ENCODE peak calls at places on chromosomes 2 and 18, in four cellular contexts. P, W, G and U are unnamed samples.

GRCh38 chr2:82939211-82939610 is 1519.9 kb downstream of the SUCLG1 start:
- DNase-seq in P (no peak), G (no peak), W (no peak), U (no peak)

GRCh38 chr2:2192385-2192957 is 138.6 kb downstream of the MYT1L start:
- DNase-seq in P (no peak), G (no peak), W (no peak), U (no peak)

GRCh38 chr2:1556776-1557466 is 143.7 kb downstream of the TPO start:
- DNase-seq in P (no peak), G (no peak), W (peak), U (peak)

GRCh38 chr2:18125279-18125678 is 246.8 kb downstream of the KCNS3 start:
- DNase-seq in W (no peak), G (no peak), P (no peak), U (no peak)

GRCh38 chr18:470661-471501 is 29.6 kb downstream of the COLEC12 start:
- DNase-seq in G (no peak), W (no peak), P (no peak), U (no peak)

GRCh38 chr18:80253871-80254492 is 6.7 kb upstream of the PARD6G start:
- DNase-seq in W (peak), G (peak), P (peak), U (no peak)

GRCh38 chr2:218860950-218861381 is 1.4 kb downstream of the WNT6 start:
- DNase-seq in G (peak), P (peak), W (no peak), U (peak)

GRCh38 chr2:32942728-32943485 is 3.8 kb upstream of the LTBP1 start:
- DNase-seq in W (no peak), G (no peak), P (no peak), U (no peak)

DNA sequence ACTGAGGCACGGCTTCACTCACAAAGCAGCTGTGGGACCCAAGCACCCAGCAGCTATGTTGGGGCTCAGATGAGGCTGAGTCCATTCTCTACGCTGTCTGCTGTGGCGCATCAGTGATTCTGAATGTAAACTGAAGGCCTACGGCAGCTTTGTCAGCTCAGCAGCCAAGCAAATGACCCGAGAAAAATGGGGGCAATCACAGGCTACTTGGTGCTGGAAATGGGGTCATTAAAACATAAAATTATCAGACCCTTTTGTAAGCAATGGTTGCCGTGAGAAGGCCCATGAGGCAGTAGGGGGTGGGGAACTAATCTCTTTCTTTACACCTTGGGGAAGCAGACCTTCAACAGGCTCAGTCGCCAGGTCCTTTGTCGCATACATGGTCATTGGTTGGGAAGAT is 83.9 kb upstream of the ZCCHC2 start:
- DNase-seq in G (no peak), W (no peak), P (no peak), U (no peak)
- TF ChIP-seq HMGXB4 in G (no peak), W (no peak), P (no peak), U (no peak)

DNA sequence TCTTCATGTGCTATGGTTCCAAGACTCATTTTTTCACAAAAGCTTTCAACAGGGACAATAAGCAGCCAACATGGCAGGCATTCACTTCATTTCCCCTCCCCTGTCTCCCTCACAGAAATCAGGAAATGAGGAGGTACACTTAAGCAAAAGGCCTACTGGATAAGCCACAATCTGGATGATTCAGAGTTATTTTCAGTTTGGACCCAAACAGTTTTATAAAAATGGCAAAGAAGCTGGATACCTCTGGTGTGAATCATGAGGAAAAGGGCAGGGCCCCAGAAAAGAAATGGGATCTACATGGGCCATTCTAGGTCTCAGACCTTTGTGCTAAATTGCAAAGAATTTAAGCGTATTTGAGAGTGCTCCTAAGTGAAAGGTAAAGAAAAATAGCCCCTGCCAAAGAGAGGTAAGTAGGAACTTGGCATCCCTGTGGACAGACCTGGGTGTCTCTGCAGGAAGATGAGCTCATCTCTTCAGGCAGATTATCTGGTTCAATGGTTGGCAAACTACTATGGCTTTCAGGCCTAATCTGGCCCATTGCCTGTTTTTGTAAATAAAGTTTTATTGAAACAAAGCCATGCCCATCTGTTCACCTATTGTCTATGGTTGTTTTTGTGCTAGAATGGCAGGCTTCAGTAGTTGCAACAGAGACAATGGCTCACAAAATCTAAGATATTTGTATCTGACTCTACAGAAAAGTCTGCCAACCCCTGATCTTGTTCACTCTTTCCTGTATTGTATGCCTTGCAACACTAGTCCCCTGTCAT is 315.1 kb downstream of the ALK start:
- DNase-seq in G (no peak), P (no peak), W (no peak), U (no peak)
- TF ChIP-seq HMGXB4 in G (no peak), P (no peak), W (no peak), U (no peak)

GRCh38 chr2:193549661-193550060 is 1354.9 kb upstream of the TMEFF2 start:
- DNase-seq in P (no peak), G (no peak), W (no peak), U (no peak)
- TF ChIP-seq HMGXB4 in P (no peak), G (no peak), W (no peak), U (no peak)

GRCh38 chr18:72174972-72175649 is 369.0 kb downstream of the CBLN2 start:
- DNase-seq in G (no peak), W (no peak), P (no peak), U (no peak)
- TF ChIP-seq HMGXB4 in G (no peak), W (no peak), P (no peak), U (no peak)